ENCODE peak calls at places on chromosomes 4 and X, in six cellular contexts. One of them, this sample, is unnamed.

GRCh38 chr4:185624248-185624568 is 88.9 kb upstream of the PDLIM3 start:
- DNase-seq in activated CD8-positive, alpha-beta T cell treated with anti-CD3 and anti-CD28 coated beads for 36 hours: no peak
- DNase-seq in ovary: no peak
- DNase-seq in brain pericyte: no peak
- DNase-seq in MCF 10A: no peak
- DNase-seq in RPMI7951: no peak
- DNase-seq in this sample: no peak

GRCh38 chr4:41887821-41888699 is 47.2 kb upstream of the TMEM33 start:
- DNase-seq in brain pericyte: no peak
- DNase-seq in ovary: peak
- DNase-seq in RPMI7951: peak
- DNase-seq in MCF 10A: peak
- DNase-seq in activated CD8-positive, alpha-beta T cell treated with anti-CD3 and anti-CD28 coated beads for 36 hours: peak
- DNase-seq in this sample: no peak

GRCh38 chr4:99061048-99061447 is 27.5 kb downstream of the ADH5 start:
- DNase-seq in MCF 10A: no peak
- DNase-seq in ovary: no peak
- DNase-seq in brain pericyte: no peak
- DNase-seq in RPMI7951: no peak
- DNase-seq in activated CD8-positive, alpha-beta T cell treated with anti-CD3 and anti-CD28 coated beads for 36 hours: no peak
- DNase-seq in this sample: no peak

GRCh38 chr4:3879681-3880594 is 113.8 kb downstream of the ADRA2C start:
- DNase-seq in ovary: no peak
- DNase-seq in activated CD8-positive, alpha-beta T cell treated with anti-CD3 and anti-CD28 coated beads for 36 hours: peak
- DNase-seq in brain pericyte: no peak
- DNase-seq in MCF 10A: no peak
- DNase-seq in RPMI7951: no peak
- DNase-seq in this sample: no peak

GRCh38 chr4:14908635-14909034 is 93.6 kb upstream of the CPEB2 start:
- DNase-seq in RPMI7951: peak
- DNase-seq in MCF 10A: peak
- DNase-seq in brain pericyte: no peak
- DNase-seq in ovary: no peak
- DNase-seq in activated CD8-positive, alpha-beta T cell treated with anti-CD3 and anti-CD28 coated beads for 36 hours: no peak
- DNase-seq in this sample: no peak

GRCh38 chrX:106263817-106264216 is 95.7 kb downstream of the PWWP3B start:
- DNase-seq in ovary: peak
- DNase-seq in MCF 10A: peak
- DNase-seq in activated CD8-positive, alpha-beta T cell treated with anti-CD3 and anti-CD28 coated beads for 36 hours: no peak
- DNase-seq in brain pericyte: no peak
- DNase-seq in RPMI7951: peak
- DNase-seq in this sample: no peak

GRCh38 chr4:8829584-8829983 is 42.1 kb downstream of the HMX1 start:
- DNase-seq in brain pericyte: no peak
- DNase-seq in activated CD8-positive, alpha-beta T cell treated with anti-CD3 and anti-CD28 coated beads for 36 hours: no peak
- DNase-seq in RPMI7951: no peak
- DNase-seq in MCF 10A: no peak
- DNase-seq in ovary: no peak
- DNase-seq in this sample: no peak

GRCh38 chr4:185656467-185656890 is 121.2 kb upstream of the PDLIM3 start:
- DNase-seq in MCF 10A: no peak
- DNase-seq in ovary: peak
- DNase-seq in activated CD8-positive, alpha-beta T cell treated with anti-CD3 and anti-CD28 coated beads for 36 hours: no peak
- DNase-seq in brain pericyte: peak
- DNase-seq in RPMI7951: peak
- DNase-seq in this sample: no peak

GRCh38 chr4:87103691-87104187 is 116.7 kb downstream of the KLHL8 start:
- DNase-seq in brain pericyte: no peak
- DNase-seq in ovary: no peak
- DNase-seq in MCF 10A: peak
- DNase-seq in RPMI7951: peak
- DNase-seq in activated CD8-positive, alpha-beta T cell treated with anti-CD3 and anti-CD28 coated beads for 36 hours: no peak
- DNase-seq in this sample: no peak

GRCh38 chr4:30610361-30610760 is 109.8 kb upstream of the PCDH7 start:
- DNase-seq in MCF 10A: no peak
- DNase-seq in activated CD8-positive, alpha-beta T cell treated with anti-CD3 and anti-CD28 coated beads for 36 hours: no peak
- DNase-seq in brain pericyte: no peak
- DNase-seq in ovary: no peak
- DNase-seq in RPMI7951: no peak
- DNase-seq in this sample: no peak

GRCh38 chr4:119627267-119628190 is 1.1 kb downstream of the PDE5A start:
- DNase-seq in brain pericyte: peak
- DNase-seq in ovary: peak
- DNase-seq in activated CD8-positive, alpha-beta T cell treated with anti-CD3 and anti-CD28 coated beads for 36 hours: peak
- DNase-seq in MCF 10A: peak
- DNase-seq in RPMI7951: peak
- DNase-seq in this sample: peak

GRCh38 chr4:40718571-40718970 is 31.2 kb upstream of the NSUN7 start:
- DNase-seq in brain pericyte: no peak
- DNase-seq in RPMI7951: no peak
- DNase-seq in activated CD8-positive, alpha-beta T cell treated with anti-CD3 and anti-CD28 coated beads for 36 hours: no peak
- DNase-seq in ovary: no peak
- DNase-seq in MCF 10A: peak
- DNase-seq in this sample: no peak

GRCh38 chr4:39036172-39036571 is 4.0 kb upstream of the TMEM156 start:
- DNase-seq in MCF 10A: peak
- DNase-seq in ovary: no peak
- DNase-seq in brain pericyte: no peak
- DNase-seq in activated CD8-positive, alpha-beta T cell treated with anti-CD3 and anti-CD28 coated beads for 36 hours: no peak
- DNase-seq in RPMI7951: peak
- DNase-seq in this sample: no peak

GRCh38 chr4:183852910-183853555 is 52.1 kb upstream of the STOX2 start:
- DNase-seq in RPMI7951: no peak
- DNase-seq in brain pericyte: no peak
- DNase-seq in ovary: no peak
- DNase-seq in activated CD8-positive, alpha-beta T cell treated with anti-CD3 and anti-CD28 coated beads for 36 hours: no peak
- DNase-seq in MCF 10A: no peak
- DNase-seq in this sample: no peak

GRCh38 chr4:40909363-40909876 is 159.7 kb downstream of the NSUN7 start:
- DNase-seq in ovary: no peak
- DNase-seq in MCF 10A: peak
- DNase-seq in RPMI7951: peak
- DNase-seq in activated CD8-positive, alpha-beta T cell treated with anti-CD3 and anti-CD28 coated beads for 36 hours: peak
- DNase-seq in brain pericyte: no peak
- DNase-seq in this sample: no peak

GRCh38 chr4:128287159-128287870 is at the start of gene PGRMC2:
- DNase-seq in ovary: peak
- DNase-seq in brain pericyte: no peak
- DNase-seq in activated CD8-positive, alpha-beta T cell treated with anti-CD3 and anti-CD28 coated beads for 36 hours: no peak
- DNase-seq in RPMI7951: peak
- DNase-seq in MCF 10A: no peak
- DNase-seq in this sample: no peak

GRCh38 chr4:137659431-137659830 is 127.1 kb upstream of the PCDH18 start:
- DNase-seq in brain pericyte: no peak
- DNase-seq in RPMI7951: no peak
- DNase-seq in ovary: no peak
- DNase-seq in activated CD8-positive, alpha-beta T cell treated with anti-CD3 and anti-CD28 coated beads for 36 hours: no peak
- DNase-seq in MCF 10A: no peak
- DNase-seq in this sample: no peak

GRCh38 chrX:109760241-109760921 is 27.3 kb upstream of the ACSL4 start:
- DNase-seq in brain pericyte: no peak
- DNase-seq in MCF 10A: no peak
- DNase-seq in ovary: no peak
- DNase-seq in activated CD8-positive, alpha-beta T cell treated with anti-CD3 and anti-CD28 coated beads for 36 hours: no peak
- DNase-seq in RPMI7951: no peak
- DNase-seq in this sample: no peak

GRCh38 chr4:86521373-86521969 is 72.6 kb upstream of the PTPN13 start:
- DNase-seq in RPMI7951: peak
- DNase-seq in activated CD8-positive, alpha-beta T cell treated with anti-CD3 and anti-CD28 coated beads for 36 hours: no peak
- DNase-seq in ovary: no peak
- DNase-seq in MCF 10A: no peak
- DNase-seq in brain pericyte: no peak
- DNase-seq in this sample: no peak

GRCh38 chr4:172750910-172751309 is 417.7 kb upstream of the GALNT7 start:
- DNase-seq in activated CD8-positive, alpha-beta T cell treated with anti-CD3 and anti-CD28 coated beads for 36 hours: no peak
- DNase-seq in brain pericyte: no peak
- DNase-seq in ovary: no peak
- DNase-seq in MCF 10A: no peak
- DNase-seq in RPMI7951: no peak
- DNase-seq in this sample: no peak

GRCh38 chrX:133335027-133335426 is 80.3 kb downstream of the GPC4 start:
- DNase-seq in activated CD8-positive, alpha-beta T cell treated with anti-CD3 and anti-CD28 coated beads for 36 hours: peak
- DNase-seq in RPMI7951: no peak
- DNase-seq in ovary: peak
- DNase-seq in brain pericyte: no peak
- DNase-seq in MCF 10A: peak
- DNase-seq in this sample: no peak

GRCh38 chr4:794911-795725 is 30.8 kb downstream of the CPLX1 start:
- DNase-seq in brain pericyte: no peak
- DNase-seq in RPMI7951: no peak
- DNase-seq in ovary: no peak
- DNase-seq in activated CD8-positive, alpha-beta T cell treated with anti-CD3 and anti-CD28 coated beads for 36 hours: no peak
- DNase-seq in MCF 10A: no peak
- DNase-seq in this sample: no peak

GRCh38 chr4:153110739-153111138 is 93.5 kb upstream of the TRIM2 start:
- DNase-seq in brain pericyte: no peak
- DNase-seq in MCF 10A: no peak
- DNase-seq in RPMI7951: no peak
- DNase-seq in activated CD8-positive, alpha-beta T cell treated with anti-CD3 and anti-CD28 coated beads for 36 hours: no peak
- DNase-seq in ovary: no peak
- DNase-seq in this sample: no peak

GRCh38 chr4:109953556-109953955 is 40.9 kb downstream of the EGF start:
- DNase-seq in brain pericyte: no peak
- DNase-seq in ovary: no peak
- DNase-seq in MCF 10A: no peak
- DNase-seq in activated CD8-positive, alpha-beta T cell treated with anti-CD3 and anti-CD28 coated beads for 36 hours: no peak
- DNase-seq in RPMI7951: no peak
- DNase-seq in this sample: no peak

GRCh38 chrX:153626025-153626633 is 20.9 kb upstream of the DUSP9 start:
- DNase-seq in RPMI7951: no peak
- DNase-seq in activated CD8-positive, alpha-beta T cell treated with anti-CD3 and anti-CD28 coated beads for 36 hours: no peak
- DNase-seq in brain pericyte: no peak
- DNase-seq in ovary: no peak
- DNase-seq in MCF 10A: no peak
- DNase-seq in this sample: no peak

GRCh38 chrX:131830400-131831184 is 192.5 kb upstream of the STK26 start:
- DNase-seq in activated CD8-positive, alpha-beta T cell treated with anti-CD3 and anti-CD28 coated beads for 36 hours: peak
- DNase-seq in brain pericyte: peak
- DNase-seq in ovary: peak
- DNase-seq in MCF 10A: peak
- DNase-seq in RPMI7951: peak
- DNase-seq in this sample: peak

GRCh38 chr4:57265831-57266582 is 155.8 kb upstream of the IGFBP7 start:
- DNase-seq in MCF 10A: no peak
- DNase-seq in brain pericyte: no peak
- DNase-seq in RPMI7951: no peak
- DNase-seq in activated CD8-positive, alpha-beta T cell treated with anti-CD3 and anti-CD28 coated beads for 36 hours: no peak
- DNase-seq in ovary: no peak
- DNase-seq in this sample: peak

GRCh38 chr4:35918491-35918977 is 325.8 kb downstream of the ARAP2 start:
- DNase-seq in RPMI7951: no peak
- DNase-seq in ovary: no peak
- DNase-seq in brain pericyte: no peak
- DNase-seq in activated CD8-positive, alpha-beta T cell treated with anti-CD3 and anti-CD28 coated beads for 36 hours: no peak
- DNase-seq in MCF 10A: no peak
- DNase-seq in this sample: peak

GRCh38 chrX:1387141-1387776 is 4.7 kb downstream of the SLC25A6 start:
- DNase-seq in ovary: no peak
- DNase-seq in brain pericyte: no peak
- DNase-seq in MCF 10A: no peak
- DNase-seq in activated CD8-positive, alpha-beta T cell treated with anti-CD3 and anti-CD28 coated beads for 36 hours: no peak
- DNase-seq in RPMI7951: no peak
- DNase-seq in this sample: no peak

GRCh38 chr4:89640620-89641366 is 196.2 kb downstream of the SNCA start:
- DNase-seq in activated CD8-positive, alpha-beta T cell treated with anti-CD3 and anti-CD28 coated beads for 36 hours: peak
- DNase-seq in brain pericyte: peak
- DNase-seq in MCF 10A: peak
- DNase-seq in RPMI7951: no peak
- DNase-seq in ovary: no peak
- DNase-seq in this sample: peak

GRCh38 chr4:43357252-43357974 is 464.9 kb downstream of the GRXCR1 start:
- DNase-seq in MCF 10A: no peak
- DNase-seq in RPMI7951: no peak
- DNase-seq in activated CD8-positive, alpha-beta T cell treated with anti-CD3 and anti-CD28 coated beads for 36 hours: no peak
- DNase-seq in ovary: no peak
- DNase-seq in brain pericyte: no peak
- DNase-seq in this sample: no peak

GRCh38 chr4:602559-602942 is 22.8 kb upstream of the PDE6B start:
- DNase-seq in RPMI7951: no peak
- DNase-seq in brain pericyte: no peak
- DNase-seq in ovary: no peak
- DNase-seq in activated CD8-positive, alpha-beta T cell treated with anti-CD3 and anti-CD28 coated beads for 36 hours: peak
- DNase-seq in MCF 10A: peak
- DNase-seq in this sample: peak

GRCh38 chr4:140243345-140243753 is 89.4 kb upstream of the MAML3 start:
- DNase-seq in ovary: no peak
- DNase-seq in MCF 10A: no peak
- DNase-seq in brain pericyte: no peak
- DNase-seq in RPMI7951: no peak
- DNase-seq in activated CD8-positive, alpha-beta T cell treated with anti-CD3 and anti-CD28 coated beads for 36 hours: peak
- DNase-seq in this sample: no peak

GRCh38 chrX:46404774-46405173 is 140.4 kb downstream of the ZNF674 start:
- DNase-seq in MCF 10A: no peak
- DNase-seq in RPMI7951: no peak
- DNase-seq in brain pericyte: no peak
- DNase-seq in activated CD8-positive, alpha-beta T cell treated with anti-CD3 and anti-CD28 coated beads for 36 hours: no peak
- DNase-seq in ovary: no peak
- DNase-seq in this sample: no peak

GRCh38 chr4:68708566-68708965 is 38.1 kb upstream of the UGT2B15 start:
- DNase-seq in MCF 10A: no peak
- DNase-seq in activated CD8-positive, alpha-beta T cell treated with anti-CD3 and anti-CD28 coated beads for 36 hours: no peak
- DNase-seq in brain pericyte: no peak
- DNase-seq in RPMI7951: no peak
- DNase-seq in ovary: no peak
- DNase-seq in this sample: no peak

GRCh38 chr4:78584863-78585576 is 33.5 kb downstream of the ANXA3 start:
- DNase-seq in ovary: no peak
- DNase-seq in brain pericyte: no peak
- DNase-seq in activated CD8-positive, alpha-beta T cell treated with anti-CD3 and anti-CD28 coated beads for 36 hours: no peak
- DNase-seq in MCF 10A: peak
- DNase-seq in RPMI7951: no peak
- DNase-seq in this sample: no peak

GRCh38 chr4:68267433-68267944 is 22.0 kb upstream of the TMPRSS11B start:
- DNase-seq in ovary: no peak
- DNase-seq in MCF 10A: no peak
- DNase-seq in brain pericyte: no peak
- DNase-seq in RPMI7951: peak
- DNase-seq in activated CD8-positive, alpha-beta T cell treated with anti-CD3 and anti-CD28 coated beads for 36 hours: no peak
- DNase-seq in this sample: no peak

GRCh38 chrX:153379971-153380581 is 21.1 kb downstream of the PNMA6E start:
- DNase-seq in MCF 10A: no peak
- DNase-seq in ovary: no peak
- DNase-seq in brain pericyte: no peak
- DNase-seq in activated CD8-positive, alpha-beta T cell treated with anti-CD3 and anti-CD28 coated beads for 36 hours: no peak
- DNase-seq in RPMI7951: no peak
- DNase-seq in this sample: no peak

This sample was measured in NT2/D1.